ENCODE peak calls at places on chromosomes 11 and 22, in six cellular contexts. One of them, this sample, is unnamed.

GRCh38 chr11:50187220-50187619 is 154.5 kb downstream of the OR4C45 start:
- DNase-seq in SK-N-SH: no peak
- DNase-seq in GM12878: no peak
- DNase-seq in H1: no peak
- DNase-seq in K562: no peak
- DNase-seq in HepG2: no peak
- DNase-seq in this sample: no peak

GRCh38 chr11:2776351-2777061 is 76.7 kb upstream of the KCNQ1OT1 start:
- DNase-seq in SK-N-SH: no peak
- DNase-seq in GM12878: no peak
- DNase-seq in H1: no peak
- DNase-seq in K562: no peak
- DNase-seq in HepG2: no peak
- DNase-seq in this sample: no peak

GRCh38 chr11:36313750-36314500 is 17.8 kb downstream of the PRR5L start:
- DNase-seq in SK-N-SH: no peak
- DNase-seq in GM12878: no peak
- DNase-seq in H1: no peak
- DNase-seq in K562: no peak
- DNase-seq in HepG2: no peak
- DNase-seq in this sample: no peak

GRCh38 chr22:24973867-24974266 is 21.4 kb downstream of the KIAA1671 start:
- DNase-seq in SK-N-SH: no peak
- DNase-seq in GM12878: no peak
- DNase-seq in H1: no peak
- DNase-seq in K562: no peak
- DNase-seq in HepG2: no peak
- DNase-seq in this sample: no peak

GRCh38 chr11:113835306-113835705 is 40.1 kb downstream of the USP28 start:
- DNase-seq in SK-N-SH: no peak
- DNase-seq in GM12878: no peak
- DNase-seq in H1: no peak
- DNase-seq in K562: no peak
- DNase-seq in HepG2: no peak
- DNase-seq in this sample: no peak

GRCh38 chr11:81869337-81870065 is 864.2 kb downstream of the FAM181B start:
- DNase-seq in SK-N-SH: no peak
- DNase-seq in GM12878: peak; percentile 99
- DNase-seq in H1: no peak
- DNase-seq in K562: no peak
- DNase-seq in HepG2: no peak
- DNase-seq in this sample: peak; percentile 38

GRCh38 chr22:20972014-20972797 is 5.2 kb downstream of the AIFM3 start:
- DNase-seq in SK-N-SH: no peak
- DNase-seq in GM12878: no peak
- DNase-seq in H1: no peak
- DNase-seq in K562: peak; percentile 61
- DNase-seq in HepG2: no peak
- DNase-seq in this sample: peak; percentile 38

GRCh38 chr11:772429-773390 is 4.6 kb downstream of the GATD1 start:
- DNase-seq in SK-N-SH: no peak
- DNase-seq in GM12878: no peak
- DNase-seq in H1: no peak
- DNase-seq in K562: no peak
- DNase-seq in HepG2: no peak
- DNase-seq in this sample: no peak

GRCh38 chr11:45110562-45110961 is 35.9 kb upstream of the PRDM11 start:
- DNase-seq in SK-N-SH: peak; percentile 76
- DNase-seq in GM12878: no peak
- DNase-seq in H1: peak; percentile 56
- DNase-seq in K562: peak; percentile 67
- DNase-seq in HepG2: peak; percentile 72
- DNase-seq in this sample: peak; percentile 35

GRCh38 chr22:30143265-30143664 is 63.0 kb downstream of the HORMAD2 start:
- DNase-seq in SK-N-SH: no peak
- DNase-seq in GM12878: no peak
- DNase-seq in H1: no peak
- DNase-seq in K562: no peak
- DNase-seq in HepG2: no peak
- DNase-seq in this sample: no peak

GRCh38 chr11:67275606-67276409 is 9.5 kb downstream of the GRK2 start:
- DNase-seq in SK-N-SH: no peak
- DNase-seq in GM12878: no peak
- DNase-seq in H1: no peak
- DNase-seq in K562: no peak
- DNase-seq in HepG2: no peak
- DNase-seq in this sample: no peak

GRCh38 chr22:45422237-45422983 is 8.9 kb downstream of the RIBC2 start:
- DNase-seq in SK-N-SH: no peak
- DNase-seq in GM12878: no peak
- DNase-seq in H1: peak; percentile 41
- DNase-seq in K562: no peak
- DNase-seq in HepG2: no peak
- DNase-seq in this sample: no peak

GRCh38 chr11:24163146-24163545 is 333.7 kb upstream of the LUZP2 start:
- DNase-seq in SK-N-SH: no peak
- DNase-seq in GM12878: no peak
- DNase-seq in H1: no peak
- DNase-seq in K562: no peak
- DNase-seq in HepG2: no peak
- DNase-seq in this sample: no peak

GRCh38 chr11:119773016-119773415 is 44.0 kb upstream of the NECTIN1 start:
- DNase-seq in SK-N-SH: peak; percentile 67
- DNase-seq in GM12878: no peak
- DNase-seq in H1: no peak
- DNase-seq in K562: no peak
- DNase-seq in HepG2: no peak
- DNase-seq in this sample: no peak

GRCh38 chr11:27520226-27520625 is 13.7 kb upstream of the LIN7C start:
- DNase-seq in SK-N-SH: no peak
- DNase-seq in GM12878: no peak
- DNase-seq in H1: no peak
- DNase-seq in K562: no peak
- DNase-seq in HepG2: no peak
- DNase-seq in this sample: no peak

GRCh38 chr11:34976496-34976895 is 60.1 kb downstream of the PDHX start:
- DNase-seq in SK-N-SH: no peak
- DNase-seq in GM12878: no peak
- DNase-seq in H1: no peak
- DNase-seq in K562: no peak
- DNase-seq in HepG2: no peak
- DNase-seq in this sample: no peak

GRCh38 chr11:790721-791564 is 1.1 kb upstream of the CEND1 start:
- DNase-seq in SK-N-SH: peak; percentile 67
- DNase-seq in GM12878: no peak
- DNase-seq in H1: peak; percentile 85
- DNase-seq in K562: no peak
- DNase-seq in HepG2: no peak
- DNase-seq in this sample: no peak

GRCh38 chr22:47371263-47372090 is 609.0 kb downstream of the TBC1D22A start:
- DNase-seq in SK-N-SH: no peak
- DNase-seq in GM12878: no peak
- DNase-seq in H1: no peak
- DNase-seq in K562: no peak
- DNase-seq in HepG2: no peak
- DNase-seq in this sample: no peak

GRCh38 chr11:3195251-3196160 is 23.1 kb downstream of the MRGPRG start:
- DNase-seq in SK-N-SH: no peak
- DNase-seq in GM12878: no peak
- DNase-seq in H1: peak; percentile 47
- DNase-seq in K562: no peak
- DNase-seq in HepG2: peak; percentile 20
- DNase-seq in this sample: no peak

GRCh38 chr22:47053013-47053864 is 290.8 kb downstream of the TBC1D22A start:
- DNase-seq in SK-N-SH: no peak
- DNase-seq in GM12878: no peak
- DNase-seq in H1: no peak
- DNase-seq in K562: no peak
- DNase-seq in HepG2: no peak
- DNase-seq in this sample: no peak

GRCh38 chr22:17980638-17981051 is 43.7 kb downstream of the MICAL3 start:
- DNase-seq in SK-N-SH: peak; percentile 63
- DNase-seq in GM12878: no peak
- DNase-seq in H1: no peak
- DNase-seq in K562: peak; percentile 92
- DNase-seq in HepG2: no peak
- DNase-seq in this sample: peak; percentile 79

GRCh38 chr11:408154-409007 is 6.4 kb downstream of the SIGIRR start:
- DNase-seq in SK-N-SH: no peak
- DNase-seq in GM12878: no peak
- DNase-seq in H1: peak; percentile 48
- DNase-seq in K562: no peak
- DNase-seq in HepG2: no peak
- DNase-seq in this sample: no peak

GRCh38 chr11:77658213-77659013 is 20.8 kb upstream of the CLNS1A start:
- DNase-seq in SK-N-SH: no peak
- DNase-seq in GM12878: no peak
- DNase-seq in H1: no peak
- DNase-seq in K562: peak; percentile 20
- DNase-seq in HepG2: no peak
- DNase-seq in this sample: no peak

GRCh38 chr11:121425818-121426217 is 26.3 kb upstream of the SORL1 start:
- DNase-seq in SK-N-SH: no peak
- DNase-seq in GM12878: no peak
- DNase-seq in H1: no peak
- DNase-seq in K562: no peak
- DNase-seq in HepG2: no peak
- DNase-seq in this sample: no peak

DNA sequence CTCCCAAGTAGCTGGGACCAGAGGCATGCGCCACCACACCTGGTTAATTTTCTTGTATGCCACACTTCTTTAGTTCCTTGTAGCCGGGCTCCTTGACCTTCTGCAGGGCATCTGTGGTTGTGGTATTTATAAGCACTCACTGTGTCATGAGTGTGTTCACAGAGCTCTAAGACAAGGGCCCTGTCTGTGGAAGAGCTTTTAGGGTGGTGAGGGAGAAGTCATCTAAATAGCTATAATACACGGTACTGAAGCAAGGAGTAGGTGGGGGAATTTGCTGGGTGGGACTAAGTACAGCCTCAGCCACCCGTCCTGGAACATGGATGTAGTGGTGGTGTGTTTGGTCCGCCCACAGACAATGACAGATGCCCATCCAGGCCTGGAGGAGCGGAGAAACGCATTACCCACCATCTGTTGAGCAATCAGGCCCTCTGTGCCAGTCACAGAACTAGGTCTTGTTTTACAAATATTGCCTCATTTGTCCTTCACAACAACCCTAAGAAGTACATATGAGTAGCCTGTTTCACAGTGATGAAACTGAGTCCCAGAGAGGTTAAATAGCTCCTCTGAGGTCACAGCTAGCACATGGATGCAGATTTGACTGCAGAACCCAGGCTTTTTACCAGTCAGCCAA is 10.1 kb downstream of the ACO2 start:
- DNase-seq in SK-N-SH: no peak
- DNase-seq in GM12878: peak; percentile 61
- DNase-seq in H1: no peak
- DNase-seq in K562: no peak
- DNase-seq in HepG2: no peak
- DNase-seq in this sample: peak; percentile 57
- TF ChIP-seq POLR2AphosphoS5 in SK-N-SH: no peak
- TF ChIP-seq POLR2AphosphoS5 in GM12878: no peak
- TF ChIP-seq POLR2AphosphoS5 in H1: no peak
- TF ChIP-seq POLR2AphosphoS5 in K562: no peak
- TF ChIP-seq POLR2AphosphoS5 in HepG2: no peak
- TF ChIP-seq POLR2AphosphoS5 in this sample: no peak

DNA sequence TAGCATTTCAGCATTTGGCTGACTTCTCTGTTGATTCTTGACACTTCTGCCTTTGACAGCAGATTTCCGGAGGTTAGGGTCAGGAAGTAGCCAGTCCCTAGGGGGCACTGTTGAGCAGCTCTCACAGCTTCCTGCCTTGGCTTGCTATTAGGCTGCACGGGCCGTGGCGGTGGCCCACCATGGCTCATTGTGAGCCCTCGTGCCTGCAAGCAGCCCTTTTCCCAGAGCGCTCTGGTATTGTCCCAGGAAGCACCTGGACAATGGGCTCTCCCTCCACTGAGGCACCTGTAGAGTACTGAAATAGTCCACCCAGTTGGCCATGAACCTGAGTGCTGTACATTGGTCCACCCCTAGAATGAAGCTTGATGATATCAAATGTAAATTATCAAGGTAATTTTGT is 100.2 kb upstream of the GAL start:
- DNase-seq in SK-N-SH: peak; percentile 55
- DNase-seq in GM12878: no peak
- DNase-seq in H1: peak; percentile 94
- DNase-seq in K562: peak; percentile 62
- DNase-seq in HepG2: peak; percentile 15
- DNase-seq in this sample: peak; percentile 64
- TF ChIP-seq GABPA in SK-N-SH: no peak
- TF ChIP-seq GABPA in GM12878: no peak
- TF ChIP-seq GABPA in H1: peak; percentile 38
- TF ChIP-seq GABPA in K562: no peak
- TF ChIP-seq GABPA in HepG2: no peak
- TF ChIP-seq GABPA in this sample: no peak

GRCh38 chr22:44023404-44024287 is 456 bp upstream of the PARVB start:
- DNase-seq in SK-N-SH: peak; percentile 87
- DNase-seq in GM12878: no peak
- DNase-seq in H1: peak; percentile 60
- DNase-seq in K562: peak; percentile 75
- DNase-seq in HepG2: no peak
- DNase-seq in this sample: no peak
- TF ChIP-seq POLR2AphosphoS5 in SK-N-SH: no peak
- TF ChIP-seq POLR2AphosphoS5 in GM12878: peak; percentile 62
- TF ChIP-seq POLR2AphosphoS5 in H1: no peak
- TF ChIP-seq POLR2AphosphoS5 in K562: no peak
- TF ChIP-seq POLR2AphosphoS5 in HepG2: no peak
- TF ChIP-seq POLR2AphosphoS5 in this sample: peak; percentile 38

GRCh38 chr11:43354311-43354710 is 4.4 kb upstream of the TTC17 start:
- DNase-seq in SK-N-SH: no peak
- DNase-seq in GM12878: no peak
- DNase-seq in H1: no peak
- DNase-seq in K562: no peak
- DNase-seq in HepG2: no peak
- DNase-seq in this sample: no peak

GRCh38 chr11:43358308-43358669 is 431 bp upstream of the TTC17 start:
- DNase-seq in SK-N-SH: peak; percentile 20
- DNase-seq in GM12878: no peak
- DNase-seq in H1: no peak
- DNase-seq in K562: no peak
- DNase-seq in HepG2: no peak
- DNase-seq in this sample: peak; percentile 21

GRCh38 chr11:43360361-43361032 is 1.8 kb downstream of the TTC17 start:
- DNase-seq in SK-N-SH: no peak
- DNase-seq in GM12878: no peak
- DNase-seq in H1: no peak
- DNase-seq in K562: no peak
- DNase-seq in HepG2: peak; percentile 13
- DNase-seq in this sample: no peak

GRCh38 chr11:43358670-43359431 is at the start of gene TTC17:
- DNase-seq in SK-N-SH: peak; percentile 96
- DNase-seq in GM12878: peak; percentile 67
- DNase-seq in H1: peak; percentile 96
- DNase-seq in K562: peak; percentile 92
- DNase-seq in HepG2: peak; percentile 87
- DNase-seq in this sample: peak; percentile 95

DNA sequence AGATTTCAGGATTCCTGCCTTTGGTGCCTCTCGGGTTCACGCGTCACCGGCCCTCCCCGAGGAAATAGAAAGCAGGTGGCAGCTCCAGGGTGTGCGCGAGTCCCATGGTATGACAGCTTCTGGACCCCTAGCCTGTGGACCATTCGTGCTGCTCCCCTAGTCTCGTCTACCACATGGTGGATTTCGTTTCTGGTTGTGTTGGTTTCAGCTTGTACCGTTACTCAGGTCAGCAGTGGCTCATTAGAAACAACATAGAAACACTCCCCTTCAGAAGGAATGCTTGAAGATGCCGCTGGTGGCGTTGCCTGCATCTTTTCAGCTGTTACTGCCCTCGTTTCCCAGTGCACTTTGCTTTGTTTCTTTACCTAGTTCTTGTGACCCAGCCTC is 705 bp downstream of the TTC17 start:
- DNase-seq in SK-N-SH: peak; percentile 51
- DNase-seq in GM12878: peak; percentile 21
- DNase-seq in H1: no peak
- DNase-seq in K562: peak; percentile 37
- DNase-seq in HepG2: peak; percentile 16
- DNase-seq in this sample: peak; percentile 18
- TF ChIP-seq GABPA in SK-N-SH: no peak
- TF ChIP-seq GABPA in GM12878: no peak
- TF ChIP-seq GABPA in H1: no peak
- TF ChIP-seq GABPA in K562: no peak
- TF ChIP-seq GABPA in HepG2: no peak
- TF ChIP-seq GABPA in this sample: no peak